ENCODE peak calls at places on chromosomes 5 and 9, in eight cellular contexts. Z is astrocyte of the spinal cord, G is dorsolateral prefrontal cortex, L is mesothelial cell of epicardium, R is esophagus squamous epithelium, X is endothelial cell, Y is AG04449, T is right atrium auricular region. D is an unnamed sample.

GRCh38 chr9:77744877-77745435 is 96.8 kb upstream of the GNA14 start:
- DNase-seq in Z (no peak), G (no peak), L (no peak), R (no peak), X (no peak), Y (no peak), T (no peak), D (no peak)

GRCh38 chr5:76180817-76181805 is 97.9 kb downstream of the SV2C start:
- DNase-seq in Z (no peak), G (no peak), L (no peak), R (no peak), X (no peak), Y (no peak), T (no peak), D (no peak)

GRCh38 chr9:137186385-137186784 is 2.0 kb downstream of the ANAPC2 start:
- DNase-seq in Z (no peak), G (no peak), L (no peak), R (no peak), X (no peak), Y (no peak), T (no peak), D (no peak)

GRCh38 chr9:83060557-83060956 is 2.4 kb downstream of the RASEF start:
- DNase-seq in Z (no peak), G (no peak), L (no peak), R (no peak), X (no peak), Y (no peak), T (no peak), D (no peak)

GRCh38 chr5:144162686-144163085 is 7.8 kb downstream of the YIPF5 start:
- DNase-seq in Z (no peak), G (no peak), L (no peak), R (no peak), X (no peak), Y (no peak), T (no peak), D (no peak)

GRCh38 chr9:1440276-1440675 is 390.1 kb downstream of the DMRT2 start:
- DNase-seq in Z (no peak), G (no peak), L (no peak), R (no peak), X (no peak), Y (no peak), T (no peak), D (no peak)

GRCh38 chr9:2622361-2623045 is 916 bp downstream of the VLDLR start:
- DNase-seq in Z (no peak), G (no peak), L (peak), R (no peak), X (peak), Y (no peak), T (no peak), D (peak)

GRCh38 chr9:68678430-68678829 is 26.6 kb upstream of the PIP5K1B start:
- DNase-seq in Z (no peak), G (no peak), L (no peak), R (no peak), X (peak), Y (no peak), T (no peak), D (no peak)

GRCh38 chr5:170248172-170248571 is 15.4 kb downstream of the C5orf58 start:
- DNase-seq in Z (no peak), G (no peak), L (no peak), R (no peak), X (no peak), Y (no peak), T (no peak), D (no peak)

GRCh38 chr9:111456536-111456935 is 27.6 kb downstream of the ECPAS start:
- DNase-seq in Z (no peak), G (no peak), L (no peak), R (no peak), X (no peak), Y (no peak), T (no peak), D (no peak)

GRCh38 chr5:577800-578199 is 34.3 kb upstream of the CEP72 start:
- DNase-seq in Z (no peak), G (no peak), L (no peak), R (no peak), X (no peak), Y (no peak), T (no peak), D (no peak)

GRCh38 chr5:134161712-134162395 is 14.9 kb downstream of the SKP1 start:
- DNase-seq in Z (no peak), G (no peak), L (no peak), R (no peak), X (no peak), Y (no peak), T (no peak), D (no peak)

GRCh38 chr5:9348296-9348996 is 197.4 kb downstream of the SEMA5A start:
- DNase-seq in Z (peak), G (no peak), L (no peak), R (no peak), X (no peak), Y (peak), T (no peak), D (no peak)

GRCh38 chr5:166948679-166949078 is 1342.8 kb upstream of the WWC1 start:
- DNase-seq in Z (no peak), G (no peak), L (no peak), R (no peak), X (no peak), Y (no peak), T (no peak), D (no peak)

GRCh38 chr5:149389552-149390495 is 10.7 kb upstream of the IL17B start:
- DNase-seq in Z (no peak), G (no peak), L (no peak), R (no peak), X (no peak), Y (no peak), T (no peak), D (no peak)

GRCh38 chr9:30075451-30076199 is 2308.8 kb upstream of the ACO1 start:
- DNase-seq in Z (peak), G (no peak), L (no peak), R (no peak), X (no peak), Y (no peak), T (no peak), D (no peak)

GRCh38 chr5:9173281-9174048 is 372.4 kb downstream of the SEMA5A start:
- DNase-seq in Z (peak), G (no peak), L (no peak), R (no peak), X (no peak), Y (peak), T (no peak), D (no peak)

GRCh38 chr5:141402553-141403328 is at the start of gene PCDHGA9:
- DNase-seq in Z (peak), G (peak), L (no peak), R (no peak), X (no peak), Y (no peak), T (no peak), D (no peak)

GRCh38 chr9:94979904-94980507 is 253.5 kb downstream of the AOPEP start:
- DNase-seq in Z (no peak), G (no peak), L (no peak), R (no peak), X (no peak), Y (no peak), T (no peak), D (no peak)

GRCh38 chr9:94983552-94983951 is 257.1 kb downstream of the AOPEP start:
- DNase-seq in Z (no peak), G (no peak), L (no peak), R (no peak), X (no peak), Y (no peak), T (no peak), D (no peak)

GRCh38 chr9:94980947-94981632 is 254.6 kb downstream of the AOPEP start:
- DNase-seq in Z (no peak), G (no peak), L (no peak), R (no peak), X (no peak), Y (no peak), T (no peak), D (no peak)

GRCh38 chr9:94981661-94982060 is 255.2 kb downstream of the AOPEP start:
- DNase-seq in Z (no peak), G (no peak), L (no peak), R (no peak), X (no peak), Y (no peak), T (no peak), D (no peak)

GRCh38 chr9:94982211-94982610 is 255.7 kb downstream of the AOPEP start:
- DNase-seq in Z (no peak), G (no peak), L (no peak), R (no peak), X (no peak), Y (no peak), T (no peak), D (no peak)
- TF ChIP-seq CTCF in Z (no peak), G (no peak), L (no peak), R (no peak), X (no peak), Y (no peak), T (no peak), D (no peak)

DNA sequence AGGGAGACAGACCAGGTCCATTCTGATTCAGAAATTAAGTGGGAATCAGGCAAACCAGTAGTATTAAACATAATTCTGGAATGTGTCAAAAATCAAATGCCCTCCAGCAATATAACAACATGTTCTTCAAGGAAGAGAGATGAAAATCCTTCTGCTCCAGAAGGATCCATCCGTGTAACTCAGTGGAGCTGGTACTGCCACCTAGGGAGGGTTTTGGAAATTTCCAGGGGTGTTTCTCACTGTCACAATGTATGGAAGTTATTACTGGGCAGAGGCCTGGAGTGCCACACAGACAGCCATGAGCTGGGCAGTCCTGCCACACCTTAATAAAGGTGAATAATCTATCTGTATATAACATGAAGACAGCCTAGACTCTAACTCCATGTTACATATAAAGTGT is 87.5 kb downstream of the TTLL11 start:
- DNase-seq in Z (peak), G (no peak), L (no peak), R (no peak), X (peak), Y (no peak), T (peak), D (peak)
- TF ChIP-seq CTCF in Z (peak), G (peak), L (no peak), R (no peak), X (no peak), Y (peak), T (peak), D (peak)

GRCh38 chr9:75200892-75201470 is 112.7 kb downstream of the OSTF1 start:
- DNase-seq in Z (peak), G (no peak), L (no peak), R (no peak), X (no peak), Y (no peak), T (no peak), D (no peak)

GRCh38 chr9:75201480-75202209 is 113.3 kb downstream of the OSTF1 start:
- DNase-seq in Z (no peak), G (no peak), L (no peak), R (no peak), X (no peak), Y (no peak), T (no peak), D (no peak)

GRCh38 chr9:75197521-75197920 is 109.2 kb downstream of the OSTF1 start:
- DNase-seq in Z (peak), G (no peak), L (no peak), R (no peak), X (no peak), Y (no peak), T (no peak), D (no peak)

GRCh38 chr9:75198436-75198835 is 110.1 kb downstream of the OSTF1 start:
- DNase-seq in Z (no peak), G (no peak), L (no peak), R (no peak), X (peak), Y (no peak), T (no peak), D (no peak)
- TF ChIP-seq CTCF in Z (peak), G (no peak), L (no peak), R (no peak), X (peak), Y (peak), T (no peak), D (peak)

GRCh38 chr9:86614871-86615849 is 260.9 kb upstream of the TUT7 start:
- DNase-seq in Z (no peak), G (peak), L (no peak), R (no peak), X (peak), Y (peak), T (no peak), D (peak)
- TF ChIP-seq CTCF in Z (peak), G (peak), L (no peak), R (peak), X (peak), Y (peak), T (peak), D (peak)

DNA sequence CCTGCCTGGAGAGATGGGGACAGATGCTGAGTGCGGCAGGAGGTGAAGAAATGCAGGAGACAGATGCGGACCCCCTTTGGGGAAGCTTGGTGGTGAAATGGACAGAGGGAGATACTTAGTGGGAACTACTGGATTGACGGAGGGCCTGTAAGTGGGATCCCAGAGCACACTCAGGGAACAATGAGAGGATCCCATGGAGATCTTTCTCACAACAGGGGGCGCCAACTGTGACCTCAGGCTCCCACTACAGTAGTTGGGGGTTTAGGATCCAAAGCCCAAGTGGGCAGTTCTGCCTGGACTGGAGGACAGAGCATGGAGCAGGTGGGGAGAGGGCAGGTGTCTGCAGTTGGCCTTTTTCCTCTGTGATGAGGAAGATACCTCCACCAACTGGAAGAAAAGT is 3.4 kb downstream of the DPM2 start:
- DNase-seq in Z (no peak), G (no peak), L (no peak), R (no peak), X (no peak), Y (no peak), T (no peak), D (no peak)
- TF ChIP-seq CTCF in Z (no peak), G (no peak), L (no peak), R (no peak), X (no peak), Y (no peak), T (no peak), D (no peak)

D was measured in osteocyte.